ENCODE peak calls at places on chromosomes 16 and 17, in four cellular contexts. One of them, this sample, is unnamed.

GRCh38 chr17:62719586-62719985 is 88.5 kb downstream of the MARCHF10 start:
- DNase-seq in neural progenitor cell: no peak
- DNase-seq in ACHN: no peak
- DNase-seq in astrocyte of the hippocampus: no peak
- DNase-seq in this sample: no peak

GRCh38 chr16:56919099-56919800 is 12.7 kb upstream of the HERPUD1 start:
- DNase-seq in neural progenitor cell: no peak
- DNase-seq in ACHN: no peak
- DNase-seq in astrocyte of the hippocampus: no peak
- DNase-seq in this sample: no peak

GRCh38 chr16:49603956-49604355 is 230.4 kb downstream of the C16orf78 start:
- DNase-seq in neural progenitor cell: no peak
- DNase-seq in ACHN: no peak
- DNase-seq in astrocyte of the hippocampus: no peak
- DNase-seq in this sample: no peak

GRCh38 chr17:34586346-34586846 is 7.0 kb downstream of the TMEM132E start:
- DNase-seq in neural progenitor cell: no peak
- DNase-seq in ACHN: no peak
- DNase-seq in astrocyte of the hippocampus: no peak
- DNase-seq in this sample: no peak

GRCh38 chr17:8162997-8163977 is 539 bp upstream of the VAMP2 start:
- DNase-seq in neural progenitor cell: peak
- DNase-seq in ACHN: peak
- DNase-seq in astrocyte of the hippocampus: no peak
- DNase-seq in this sample: no peak

GRCh38 chr17:32917842-32918241 is 10.1 kb upstream of the TMEM98 start:
- DNase-seq in neural progenitor cell: no peak
- DNase-seq in ACHN: no peak
- DNase-seq in astrocyte of the hippocampus: no peak
- DNase-seq in this sample: no peak

GRCh38 chr17:42136654-42137051 is 14.0 kb downstream of the HSPB9 start:
- DNase-seq in neural progenitor cell: no peak
- DNase-seq in ACHN: no peak
- DNase-seq in astrocyte of the hippocampus: no peak
- DNase-seq in this sample: no peak

GRCh38 chr17:55606431-55606830 is 95.2 kb upstream of the SMIM36 start:
- DNase-seq in neural progenitor cell: no peak
- DNase-seq in ACHN: no peak
- DNase-seq in astrocyte of the hippocampus: no peak
- DNase-seq in this sample: no peak

GRCh38 chr17:56176101-56176500 is 22.8 kb downstream of the ANKFN1 start:
- DNase-seq in neural progenitor cell: no peak
- DNase-seq in ACHN: no peak
- DNase-seq in astrocyte of the hippocampus: peak
- DNase-seq in this sample: no peak

GRCh38 chr17:81207610-81208581 is 14.9 kb downstream of the CEP131 start:
- DNase-seq in neural progenitor cell: no peak
- DNase-seq in ACHN: no peak
- DNase-seq in astrocyte of the hippocampus: no peak
- DNase-seq in this sample: no peak

GRCh38 chr16:2095918-2096582 is 39.6 kb downstream of the PKD1 start:
- DNase-seq in neural progenitor cell: no peak
- DNase-seq in ACHN: peak
- DNase-seq in astrocyte of the hippocampus: no peak
- DNase-seq in this sample: no peak

GRCh38 chr16:60142991-60143705 is 1409.0 kb upstream of the GOT2 start:
- DNase-seq in neural progenitor cell: no peak
- DNase-seq in ACHN: no peak
- DNase-seq in astrocyte of the hippocampus: peak
- DNase-seq in this sample: no peak

GRCh38 chr16:51636913-51637743 is 486.1 kb upstream of the SALL1 start:
- DNase-seq in neural progenitor cell: peak
- DNase-seq in ACHN: no peak
- DNase-seq in astrocyte of the hippocampus: no peak
- DNase-seq in this sample: no peak

GRCh38 chr16:89357055-89357454 is 133.3 kb downstream of the ANKRD11 start:
- DNase-seq in neural progenitor cell: no peak
- DNase-seq in ACHN: no peak
- DNase-seq in astrocyte of the hippocampus: no peak
- DNase-seq in this sample: no peak

GRCh38 chr17:64037180-64037579 is 16.7 kb upstream of the ICAM2 start:
- DNase-seq in neural progenitor cell: no peak
- DNase-seq in ACHN: no peak
- DNase-seq in astrocyte of the hippocampus: no peak
- DNase-seq in this sample: no peak

GRCh38 chr16:87554754-87555427 is 47.4 kb upstream of the JPH3 start:
- DNase-seq in neural progenitor cell: no peak
- DNase-seq in ACHN: no peak
- DNase-seq in astrocyte of the hippocampus: no peak
- DNase-seq in this sample: no peak

This sample was measured in astrocyte of the cerebellum.